ENCODE peak calls at places on chromosomes 12 and 14, in seven cellular contexts. U is body of pancreas, H is endothelial cell of umbilical vein, V is prostate gland, O is cardiac muscle cell, X is hepatocyte, Y is fibroblast of pulmonary artery. S is an unnamed sample.

GRCh38 chr14:34036319-34036761 is 85.5 kb upstream of the EGLN3 start:
- DNase-seq in U (no peak), H (no peak), V (no peak), O (no peak), X (no peak), Y (peak), S (no peak)

GRCh38 chr12:118981285-118982201 is at the start of gene SRRM4:
- DNase-seq in U (peak), H (no peak), V (no peak), O (peak), X (peak), Y (no peak), S (no peak)

GRCh38 chr12:5884846-5885245 is 60.2 kb downstream of the ANO2 start:
- DNase-seq in U (no peak), H (no peak), V (no peak), O (no peak), X (no peak), Y (no peak), S (no peak)

GRCh38 chr12:101707131-101707782 is 9.8 kb downstream of the CHPT1 start:
- DNase-seq in U (no peak), H (no peak), V (no peak), O (no peak), X (no peak), Y (peak), S (no peak)

GRCh38 chr14:81153187-81153586 is 67.6 kb downstream of the GTF2A1 start:
- DNase-seq in U (no peak), H (no peak), V (no peak), O (no peak), X (no peak), Y (no peak), S (no peak)

GRCh38 chr14:37417833-37418232 is 177.2 kb downstream of the FOXA1 start:
- DNase-seq in U (no peak), H (no peak), V (no peak), O (no peak), X (no peak), Y (peak), S (no peak)

GRCh38 chr12:6323340-6323994 is 13.0 kb downstream of the PLEKHG6 start:
- DNase-seq in U (peak), H (peak), V (no peak), O (peak), X (peak), Y (peak), S (peak)

GRCh38 chr12:103969391-103969790 is 3.7 kb downstream of the TDG start:
- DNase-seq in U (no peak), H (no peak), V (no peak), O (no peak), X (no peak), Y (no peak), S (no peak)

GRCh38 chr14:72222046-72222445 is 289.8 kb downstream of the RGS6 start:
- DNase-seq in U (no peak), H (no peak), V (no peak), O (no peak), X (no peak), Y (no peak), S (no peak)

GRCh38 chr12:29164477-29165163 is 15.5 kb downstream of the FAR2 start:
- DNase-seq in U (no peak), H (peak), V (no peak), O (no peak), X (peak), Y (peak), S (peak)

GRCh38 chr12:91335724-91336123 is 153.1 kb upstream of the DCN start:
- DNase-seq in U (no peak), H (no peak), V (no peak), O (no peak), X (no peak), Y (no peak), S (no peak)

GRCh38 chr14:77347746-77348145 is 26.9 kb downstream of the GSTZ1 start:
- DNase-seq in U (no peak), H (no peak), V (no peak), O (no peak), X (no peak), Y (peak), S (no peak)

GRCh38 chr14:58898655-58899316 is 261.0 kb downstream of the DACT1 start:
- DNase-seq in U (no peak), H (peak), V (no peak), O (no peak), X (no peak), Y (peak), S (no peak)

GRCh38 chr12:47102845-47103666 is 23.3 kb upstream of the AMIGO2 start:
- DNase-seq in U (no peak), H (no peak), V (no peak), O (no peak), X (peak), Y (peak), S (no peak)

GRCh38 chr12:31317471-31318397 is 8.2 kb downstream of the SINHCAF start:
- DNase-seq in U (no peak), H (peak), V (no peak), O (no peak), X (no peak), Y (peak), S (no peak)

GRCh38 chr14:39505812-39506211 is 73.6 kb upstream of the FBXO33 start:
- DNase-seq in U (no peak), H (no peak), V (no peak), O (no peak), X (no peak), Y (no peak), S (no peak)

GRCh38 chr12:2386566-2386965 is 333.8 kb downstream of the CACNA1C start:
- DNase-seq in U (no peak), H (no peak), V (no peak), O (no peak), X (no peak), Y (no peak), S (no peak)

GRCh38 chr12:67592228-67593011 is 56.1 kb upstream of the DYRK2 start:
- DNase-seq in U (no peak), H (no peak), V (peak), O (no peak), X (peak), Y (peak), S (peak)

GRCh38 chr12:40622246-40622838 is 69.9 kb upstream of the CNTN1 start:
- DNase-seq in U (peak), H (peak), V (peak), O (peak), X (peak), Y (peak), S (peak)

GRCh38 chr14:87139299-87139698 is 853.7 kb downstream of the GALC start:
- DNase-seq in U (no peak), H (no peak), V (no peak), O (no peak), X (no peak), Y (peak), S (no peak)

GRCh38 chr14:65637780-65638179 is 225.2 kb downstream of the FUT8 start:
- DNase-seq in U (no peak), H (no peak), V (no peak), O (no peak), X (no peak), Y (no peak), S (peak)

GRCh38 chr14:24430143-24430681 is 458 bp downstream of the KHNYN start:
- DNase-seq in U (peak), H (peak), V (peak), O (peak), X (peak), Y (peak), S (peak)

GRCh38 chr12:84201976-84202375 is 710.6 kb downstream of the SLC6A15 start:
- DNase-seq in U (no peak), H (no peak), V (no peak), O (no peak), X (no peak), Y (no peak), S (no peak)

GRCh38 chr12:107748472-107748871 is 12.5 kb downstream of the PRDM4 start:
- DNase-seq in U (no peak), H (peak), V (no peak), O (no peak), X (no peak), Y (peak), S (no peak)

GRCh38 chr12:130714091-130714590 is 2.0 kb downstream of the RIMBP2 start:
- DNase-seq in U (no peak), H (no peak), V (no peak), O (peak), X (peak), Y (no peak), S (no peak)

GRCh38 chr12:66115083-66115600 is 15.4 kb downstream of the LLPH start:
- DNase-seq in U (no peak), H (no peak), V (no peak), O (no peak), X (no peak), Y (no peak), S (no peak)

GRCh38 chr12:48489012-48489411 is 6.7 kb downstream of the C12orf54 start:
- DNase-seq in U (no peak), H (no peak), V (peak), O (no peak), X (peak), Y (peak), S (peak)

GRCh38 chr14:61560323-61560722 is 135.0 kb upstream of the HIF1A start:
- DNase-seq in U (no peak), H (no peak), V (no peak), O (peak), X (peak), Y (peak), S (no peak)

GRCh38 chr12:125552223-125552747 is 487.1 kb downstream of the AACS start:
- DNase-seq in U (no peak), H (no peak), V (no peak), O (no peak), X (no peak), Y (no peak), S (no peak)

GRCh38 chr14:67449096-67449495 is 37.1 kb upstream of the PLEK2 start:
- DNase-seq in U (no peak), H (no peak), V (no peak), O (no peak), X (no peak), Y (no peak), S (no peak)

GRCh38 chr12:69904761-69905160 is 79.7 kb downstream of the MYRFL start:
- DNase-seq in U (no peak), H (no peak), V (no peak), O (no peak), X (no peak), Y (peak), S (no peak)

GRCh38 chr12:106780010-106780625 is 5.6 kb downstream of the RIC8B start:
- DNase-seq in U (no peak), H (peak), V (no peak), O (no peak), X (peak), Y (peak), S (no peak)

GRCh38 chr12:50505945-50506344 is 1.2 kb downstream of the DIP2B start:
- DNase-seq in U (peak), H (peak), V (peak), O (no peak), X (peak), Y (peak), S (peak)
- H3K4me3 ChIP-seq in U (peak), H (peak), V (peak), O (peak), X (peak), Y (peak), S (peak)

GRCh38 chr12:76002598-76003262 is 28.8 kb downstream of the PHLDA1 start:
- DNase-seq in U (no peak), H (peak), V (no peak), O (no peak), X (no peak), Y (no peak), S (no peak)

GRCh38 chr12:76003263-76003640 is 28.3 kb downstream of the PHLDA1 start:
- DNase-seq in U (no peak), H (peak), V (no peak), O (no peak), X (no peak), Y (no peak), S (no peak)

GRCh38 chr12:76008438-76008837 is 23.1 kb downstream of the PHLDA1 start:
- DNase-seq in U (no peak), H (no peak), V (no peak), O (no peak), X (no peak), Y (no peak), S (no peak)

GRCh38 chr12:76007640-76008039 is 23.9 kb downstream of the PHLDA1 start:
- DNase-seq in U (no peak), H (no peak), V (no peak), O (no peak), X (no peak), Y (no peak), S (no peak)

GRCh38 chr12:76006028-76006916 is 25.3 kb downstream of the PHLDA1 start:
- DNase-seq in U (no peak), H (no peak), V (no peak), O (no peak), X (no peak), Y (no peak), S (no peak)
- TF ChIP-seq CTCF in U (no peak), H (no peak), V (no peak), O (no peak), X (no peak), Y (no peak), S (no peak)

GRCh38 chr14:88163731-88164255 is 158.9 kb downstream of the GPR65 start:
- DNase-seq in U (no peak), H (no peak), V (no peak), O (no peak), X (no peak), Y (no peak), S (peak)
- H3K4me3 ChIP-seq in U (no peak), H (no peak), V (no peak), O (no peak), X (no peak), Y (no peak), S (no peak)

GRCh38 chr12:123126294-123127144 is 24.4 kb downstream of the PITPNM2 start:
- DNase-seq in U (no peak), H (peak), V (no peak), O (no peak), X (peak), Y (peak), S (no peak)
- TF ChIP-seq CTCF in U (no peak), H (no peak), V (no peak), O (peak), X (peak), Y (peak), S (no peak)

GRCh38 chr12:109347579-109347978 is at the start of gene MYO1H:
- DNase-seq in U (no peak), H (no peak), V (no peak), O (no peak), X (peak), Y (no peak), S (no peak)
- H3K4me3 ChIP-seq in U (no peak), H (no peak), V (no peak), O (no peak), X (no peak), Y (no peak), S (no peak)

GRCh38 chr14:22556021-22556989 is 32.7 kb downstream of the DAD1 start:
- DNase-seq in U (peak), H (peak), V (peak), O (no peak), X (no peak), Y (peak), S (peak)
- TF ChIP-seq CTCF in U (no peak), H (no peak), V (no peak), O (no peak), X (no peak), Y (no peak), S (no peak)

GRCh38 chr14:53126705-53127104 is 26.4 kb downstream of the DDHD1 start:
- DNase-seq in U (no peak), H (no peak), V (no peak), O (no peak), X (no peak), Y (no peak), S (no peak)
- H3K4me3 ChIP-seq in U (no peak), H (no peak), V (no peak), O (no peak), X (no peak), Y (no peak), S (peak)